ENCODE peak calls at places on chromosome 9, in four cellular contexts. V is IMR-90, R is colonic mucosa, K is tibial artery. W is an unnamed sample. For H3K4me1, the result is how much of the 10 kb centered on the place peaks cover.

GRCh38 chr9:72363908-72364678 is 915 bp downstream of the ZFAND5 start:
- DNase-seq in V (peak), K (peak), R (peak), W (peak)

GRCh38 chr9:96256800-96257199 is 45.2 kb downstream of the HSD17B3 start:
- DNase-seq in V (peak), K (no peak), R (no peak), W (no peak)

GRCh38 chr9:134995792-134996120 is 78.0 kb upstream of the FCN1 start:
- DNase-seq in R (no peak), V (no peak), K (no peak), W (no peak)

GRCh38 chr9:33132249-33132772 is 34.8 kb downstream of the B4GALT1 start:
- DNase-seq in R (no peak), V (peak), K (peak), W (no peak)

GRCh38 chr9:131201856-131202255 is 74.5 kb downstream of the FAM78A start:
- DNase-seq in R (no peak), K (no peak), V (no peak), W (no peak)

GRCh38 chr9:16726718-16727451 is 143.6 kb downstream of the BNC2 start:
- DNase-seq in R (peak), V (peak), K (peak), W (peak)

GRCh38 chr9:115671236-115671770 is 482.3 kb upstream of the PAPPA start:
- DNase-seq in R (no peak), K (no peak), V (no peak), W (no peak)

GRCh38 chr9:133341369-133342082 is 5.5 kb upstream of the SURF6 start:
- DNase-seq in K (peak), V (no peak), R (no peak), W (peak)

GRCh38 chr9:136644343-136644592 is 18.4 kb upstream of the EGFL7 start:
- DNase-seq in K (peak), R (peak), V (peak), W (peak)

GRCh38 chr9:110104201-110104845 is 103.6 kb downstream of the C9orf152 start:
- DNase-seq in R (no peak), K (no peak), V (peak), W (no peak)

GRCh38 chr9:3525836-3526165 is at the start of gene RFX3:
- DNase-seq in K (peak), V (peak), R (peak), W (peak)

GRCh38 chr9:105475302-105475701 is 27.5 kb downstream of the FSD1L start:
- DNase-seq in R (no peak), V (peak), K (no peak), W (no peak)

GRCh38 chr9:74630228-74630627 is 133.1 kb downstream of the RORB start:
- DNase-seq in K (no peak), V (no peak), R (no peak), W (no peak)

GRCh38 chr9:97176206-97176605 is 131.3 kb upstream of the CCDC180 start:
- DNase-seq in V (no peak), R (no peak), K (no peak), W (no peak)

GRCh38 chr9:122370869-122371467 is at the start of gene PTGS1:
- DNase-seq in R (peak), V (peak), K (peak), W (peak)

GRCh38 chr9:127661342-127661741 is 45.4 kb upstream of the CFAP157 start:
- DNase-seq in R (peak), V (no peak), K (no peak), W (no peak)

GRCh38 chr9:121233906-121234901 is 32.5 kb upstream of the RAB14 start:
- DNase-seq in K (no peak), R (no peak), V (peak), W (no peak)

GRCh38 chr9:137167752-137168574 is 1.9 kb downstream of the LRRC26 start:
- DNase-seq in K (no peak), V (no peak), R (peak), W (no peak)

GRCh38 chr9:118929317-118929716 is 439.9 kb downstream of the BRINP1 start:
- DNase-seq in R (no peak), K (no peak), V (peak), W (no peak)

GRCh38 chr9:92977279-92977678 is 30.0 kb downstream of the FGD3 start:
- DNase-seq in V (no peak), K (no peak), R (no peak), W (no peak)

GRCh38 chr9:109422641-109423040 is 75.5 kb downstream of the PTPN3 start:
- DNase-seq in K (no peak), V (no peak), R (no peak), W (no peak)

GRCh38 chr9:104833701-104834100 is 69.8 kb downstream of the NIPSNAP3B start:
- DNase-seq in K (no peak), R (no peak), V (no peak), W (no peak)

GRCh38 chr9:135664801-135665794 is 2.0 kb downstream of the LCN9 start:
- DNase-seq in R (no peak), V (no peak), K (no peak), W (no peak)

DNA sequence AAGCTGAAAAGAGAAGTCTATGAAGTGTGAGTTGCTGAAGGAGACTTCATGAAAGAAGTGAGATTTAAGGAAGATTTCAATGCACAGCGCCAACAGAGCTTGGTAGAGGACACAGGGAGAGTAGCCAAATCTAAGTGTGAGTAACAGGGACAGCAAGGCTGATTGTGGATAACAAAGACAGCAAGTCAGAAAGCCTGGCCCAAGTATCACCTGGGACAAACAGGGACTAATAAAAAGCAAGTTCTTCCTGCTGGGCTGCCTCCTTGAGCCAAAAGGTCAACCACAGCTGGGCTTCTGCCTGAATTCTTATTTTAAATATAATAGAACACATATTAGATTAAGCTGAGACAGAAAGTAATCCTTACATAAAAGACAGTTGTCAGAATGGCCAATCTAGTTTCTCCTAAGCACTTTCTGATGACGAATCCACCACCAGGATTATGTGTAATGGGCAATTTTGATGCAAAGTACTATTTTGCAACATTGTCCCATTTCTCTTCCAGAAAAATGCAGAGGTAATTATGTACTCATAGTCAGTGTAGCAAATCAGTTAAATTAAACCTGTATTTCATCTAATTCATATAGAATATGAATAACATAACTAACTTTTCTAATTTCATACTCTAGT is 73.8 kb downstream of the MAPKAP1 start:
- DNase-seq in R (no peak), K (no peak), V (no peak), W (no peak)
- H3K4me1 ChIP-seq in R (under half), K (under half), V (under half), W (under half)

DNA sequence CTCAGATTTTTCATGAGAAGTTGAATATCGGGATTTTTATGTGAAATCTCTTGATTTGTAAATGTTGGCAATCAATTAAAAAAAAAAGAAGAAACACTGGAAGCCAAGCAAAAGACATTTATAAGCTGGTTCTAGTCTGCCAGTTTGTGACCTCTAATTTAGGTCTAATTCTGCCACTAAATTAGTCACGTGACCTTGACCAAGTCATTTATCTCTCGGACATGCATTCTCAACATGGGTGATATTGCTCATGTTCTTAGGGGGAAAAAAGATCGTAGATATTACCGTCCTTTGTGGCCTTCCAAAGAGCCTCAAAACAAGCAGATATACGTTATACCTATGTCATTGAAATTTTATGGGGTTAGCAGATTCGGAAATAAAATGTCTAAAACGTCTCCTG is 52.9 kb upstream of the PTPDC1 start:
- DNase-seq in K (no peak), R (no peak), V (no peak), W (no peak)
- H3K27ac ChIP-seq in K (peak), R (no peak), V (no peak), W (peak)

DNA sequence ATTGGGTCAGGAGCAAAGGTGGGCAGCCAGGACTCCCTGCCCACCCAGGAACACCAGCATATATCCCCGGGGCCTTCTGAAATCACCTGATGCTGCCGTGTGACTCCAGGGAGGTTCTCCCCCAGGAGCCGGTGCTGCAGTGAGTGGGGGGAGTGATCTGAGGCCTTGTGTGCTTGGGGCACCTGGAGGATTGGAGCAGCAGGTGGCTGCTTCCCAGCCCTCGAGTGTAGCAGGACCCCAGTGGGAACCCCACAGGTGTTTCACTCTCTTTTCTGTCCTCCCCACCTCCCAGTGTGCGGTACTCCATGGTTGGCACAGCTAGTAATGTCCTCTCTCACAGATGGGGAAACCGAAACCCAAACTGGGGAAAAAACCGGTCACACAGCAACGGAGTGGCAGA is 20.4 kb downstream of the NCS1 start:
- DNase-seq in R (no peak), K (no peak), V (no peak), W (no peak)
- H3K4me1 ChIP-seq in R (under half), K (under half), V (under half), W (under half)

GRCh38 chr9:27339661-27340295 is 42.8 kb upstream of the EQTN start:
- DNase-seq in R (no peak), V (no peak), K (peak), W (no peak)
- H3K27ac ChIP-seq in R (no peak), V (no peak), K (peak), W (no peak)

W was measured in lung.